ENCODE peak calls at places on chromosomes 12 and 14, in six cellular contexts. One of them, this sample, is unnamed.
A peak's percentile ranks its signal among the peaks of the same experiment; 100 is the strongest.

GRCh38 chr14:102188187-102188586 is 48.5 kb downstream of the WDR20 start:
- DNase-seq in Caki2: no peak
- DNase-seq in SK-N-SH: no peak
- DNase-seq in AG09319: no peak
- DNase-seq in tibial nerve: no peak
- DNase-seq in activated naive CD8-positive, alpha-beta T cell treated with anti-CD3 and anti-CD28 coated beads, Interleukin-2, amount 50 U/mL, for 24 hours: no peak
- DNase-seq in this sample: no peak

GRCh38 chr14:93780811-93781210 is 7.5 kb downstream of the PRIMA1 start:
- DNase-seq in SK-N-SH: no peak
- DNase-seq in Caki2: no peak
- DNase-seq in AG09319: no peak
- DNase-seq in activated naive CD8-positive, alpha-beta T cell treated with anti-CD3 and anti-CD28 coated beads, Interleukin-2, amount 50 U/mL, for 24 hours: no peak
- DNase-seq in tibial nerve: no peak
- DNase-seq in this sample: no peak

GRCh38 chr14:104879983-104880565 is 15.0 kb downstream of the CEP170B start:
- DNase-seq in AG09319: no peak
- DNase-seq in SK-N-SH: no peak
- DNase-seq in tibial nerve: no peak
- DNase-seq in activated naive CD8-positive, alpha-beta T cell treated with anti-CD3 and anti-CD28 coated beads, Interleukin-2, amount 50 U/mL, for 24 hours: no peak
- DNase-seq in Caki2: no peak
- DNase-seq in this sample: no peak

GRCh38 chr14:102966681-102967505 is 44.4 kb downstream of the AMN start:
- DNase-seq in activated naive CD8-positive, alpha-beta T cell treated with anti-CD3 and anti-CD28 coated beads, Interleukin-2, amount 50 U/mL, for 24 hours: no peak
- DNase-seq in AG09319: no peak
- DNase-seq in tibial nerve: peak; percentile 8
- DNase-seq in SK-N-SH: no peak
- DNase-seq in Caki2: no peak
- DNase-seq in this sample: no peak

GRCh38 chr14:95174184-95174804 is 17.0 kb upstream of the DICER1 start:
- DNase-seq in SK-N-SH: no peak
- DNase-seq in activated naive CD8-positive, alpha-beta T cell treated with anti-CD3 and anti-CD28 coated beads, Interleukin-2, amount 50 U/mL, for 24 hours: no peak
- DNase-seq in Caki2: no peak
- DNase-seq in AG09319: no peak
- DNase-seq in tibial nerve: no peak
- DNase-seq in this sample: no peak

GRCh38 chr14:68548194-68549056 is 244.4 kb downstream of the ZFP36L1 start:
- DNase-seq in Caki2: peak; percentile 82
- DNase-seq in tibial nerve: peak; percentile 83
- DNase-seq in activated naive CD8-positive, alpha-beta T cell treated with anti-CD3 and anti-CD28 coated beads, Interleukin-2, amount 50 U/mL, for 24 hours: no peak
- DNase-seq in AG09319: peak; percentile 97
- DNase-seq in SK-N-SH: peak; percentile 46
- DNase-seq in this sample: peak; percentile 85

GRCh38 chr12:47748899-47749298 is 9.8 kb downstream of the RAPGEF3 start:
- DNase-seq in Caki2: no peak
- DNase-seq in activated naive CD8-positive, alpha-beta T cell treated with anti-CD3 and anti-CD28 coated beads, Interleukin-2, amount 50 U/mL, for 24 hours: no peak
- DNase-seq in AG09319: no peak
- DNase-seq in SK-N-SH: no peak
- DNase-seq in tibial nerve: no peak
- DNase-seq in this sample: no peak

GRCh38 chr14:97806871-97807270 is 1009.7 kb downstream of the VRK1 start:
- DNase-seq in Caki2: no peak
- DNase-seq in activated naive CD8-positive, alpha-beta T cell treated with anti-CD3 and anti-CD28 coated beads, Interleukin-2, amount 50 U/mL, for 24 hours: no peak
- DNase-seq in AG09319: no peak
- DNase-seq in tibial nerve: no peak
- DNase-seq in SK-N-SH: no peak
- DNase-seq in this sample: no peak

GRCh38 chr14:56131865-56132830 is 13.9 kb downstream of the PELI2 start:
- DNase-seq in Caki2: no peak
- DNase-seq in tibial nerve: no peak
- DNase-seq in activated naive CD8-positive, alpha-beta T cell treated with anti-CD3 and anti-CD28 coated beads, Interleukin-2, amount 50 U/mL, for 24 hours: no peak
- DNase-seq in AG09319: no peak
- DNase-seq in SK-N-SH: no peak
- DNase-seq in this sample: no peak

GRCh38 chr14:58637040-58637390 is 747 bp upstream of the DACT1 start:
- DNase-seq in activated naive CD8-positive, alpha-beta T cell treated with anti-CD3 and anti-CD28 coated beads, Interleukin-2, amount 50 U/mL, for 24 hours: peak; percentile 25
- DNase-seq in AG09319: peak; percentile 71
- DNase-seq in tibial nerve: peak; percentile 35
- DNase-seq in Caki2: no peak
- DNase-seq in SK-N-SH: no peak
- DNase-seq in this sample: peak; percentile 29

GRCh38 chr14:77722301-77722700 is 14.4 kb downstream of the SLIRP start:
- DNase-seq in SK-N-SH: no peak
- DNase-seq in Caki2: no peak
- DNase-seq in activated naive CD8-positive, alpha-beta T cell treated with anti-CD3 and anti-CD28 coated beads, Interleukin-2, amount 50 U/mL, for 24 hours: no peak
- DNase-seq in tibial nerve: no peak
- DNase-seq in AG09319: no peak
- DNase-seq in this sample: no peak

GRCh38 chr12:42118136-42118879 is 26.4 kb downstream of the GXYLT1 start:
- DNase-seq in SK-N-SH: no peak
- DNase-seq in tibial nerve: no peak
- DNase-seq in activated naive CD8-positive, alpha-beta T cell treated with anti-CD3 and anti-CD28 coated beads, Interleukin-2, amount 50 U/mL, for 24 hours: no peak
- DNase-seq in AG09319: no peak
- DNase-seq in Caki2: no peak
- DNase-seq in this sample: no peak

GRCh38 chr14:94088516-94088915 is 7.4 kb downstream of the IFI27L1 start:
- DNase-seq in AG09319: no peak
- DNase-seq in SK-N-SH: no peak
- DNase-seq in tibial nerve: no peak
- DNase-seq in Caki2: no peak
- DNase-seq in activated naive CD8-positive, alpha-beta T cell treated with anti-CD3 and anti-CD28 coated beads, Interleukin-2, amount 50 U/mL, for 24 hours: no peak
- DNase-seq in this sample: no peak

GRCh38 chr12:90922068-90922743 is 32.8 kb downstream of the CCER1 start:
- DNase-seq in activated naive CD8-positive, alpha-beta T cell treated with anti-CD3 and anti-CD28 coated beads, Interleukin-2, amount 50 U/mL, for 24 hours: no peak
- DNase-seq in SK-N-SH: no peak
- DNase-seq in AG09319: peak; percentile 32
- DNase-seq in Caki2: no peak
- DNase-seq in tibial nerve: no peak
- DNase-seq in this sample: no peak

GRCh38 chr14:97575677-97576076 is 778.5 kb downstream of the VRK1 start:
- DNase-seq in Caki2: no peak
- DNase-seq in AG09319: no peak
- DNase-seq in SK-N-SH: no peak
- DNase-seq in tibial nerve: no peak
- DNase-seq in activated naive CD8-positive, alpha-beta T cell treated with anti-CD3 and anti-CD28 coated beads, Interleukin-2, amount 50 U/mL, for 24 hours: no peak
- DNase-seq in this sample: no peak

GRCh38 chr14:43872222-43872621 is 634.9 kb downstream of the FSCB start:
- DNase-seq in SK-N-SH: no peak
- DNase-seq in tibial nerve: no peak
- DNase-seq in activated naive CD8-positive, alpha-beta T cell treated with anti-CD3 and anti-CD28 coated beads, Interleukin-2, amount 50 U/mL, for 24 hours: no peak
- DNase-seq in AG09319: no peak
- DNase-seq in Caki2: no peak
- DNase-seq in this sample: no peak

GRCh38 chr14:87196436-87196835 is 796.5 kb downstream of the GALC start:
- DNase-seq in AG09319: no peak
- DNase-seq in SK-N-SH: no peak
- DNase-seq in tibial nerve: no peak
- DNase-seq in Caki2: no peak
- DNase-seq in activated naive CD8-positive, alpha-beta T cell treated with anti-CD3 and anti-CD28 coated beads, Interleukin-2, amount 50 U/mL, for 24 hours: no peak
- DNase-seq in this sample: no peak

GRCh38 chr12:50132505-50133135 is 20.6 kb downstream of the COX14 start:
- DNase-seq in activated naive CD8-positive, alpha-beta T cell treated with anti-CD3 and anti-CD28 coated beads, Interleukin-2, amount 50 U/mL, for 24 hours: no peak
- DNase-seq in AG09319: peak; percentile 19
- DNase-seq in Caki2: peak; percentile 43
- DNase-seq in tibial nerve: peak; percentile 28
- DNase-seq in SK-N-SH: peak; percentile 38
- DNase-seq in this sample: no peak

GRCh38 chr14:51160871-51161270 is 66.0 kb upstream of the TRIM9 start:
- DNase-seq in activated naive CD8-positive, alpha-beta T cell treated with anti-CD3 and anti-CD28 coated beads, Interleukin-2, amount 50 U/mL, for 24 hours: no peak
- DNase-seq in SK-N-SH: no peak
- DNase-seq in Caki2: no peak
- DNase-seq in tibial nerve: no peak
- DNase-seq in AG09319: no peak
- DNase-seq in this sample: no peak

GRCh38 chr12:108324678-108325358 is 14.3 kb downstream of the CMKLR1 start:
- DNase-seq in AG09319: no peak
- DNase-seq in SK-N-SH: no peak
- DNase-seq in activated naive CD8-positive, alpha-beta T cell treated with anti-CD3 and anti-CD28 coated beads, Interleukin-2, amount 50 U/mL, for 24 hours: no peak
- DNase-seq in tibial nerve: no peak
- DNase-seq in Caki2: no peak
- DNase-seq in this sample: no peak

GRCh38 chr12:123022205-123022604 is 41.7 kb downstream of the ARL6IP4 start:
- DNase-seq in activated naive CD8-positive, alpha-beta T cell treated with anti-CD3 and anti-CD28 coated beads, Interleukin-2, amount 50 U/mL, for 24 hours: no peak
- DNase-seq in SK-N-SH: no peak
- DNase-seq in tibial nerve: no peak
- DNase-seq in AG09319: no peak
- DNase-seq in Caki2: no peak
- DNase-seq in this sample: no peak

GRCh38 chr14:21054123-21054767 is 3.4 kb upstream of the RNASE8 start:
- DNase-seq in Caki2: peak; percentile 19
- DNase-seq in activated naive CD8-positive, alpha-beta T cell treated with anti-CD3 and anti-CD28 coated beads, Interleukin-2, amount 50 U/mL, for 24 hours: no peak
- DNase-seq in tibial nerve: no peak
- DNase-seq in AG09319: no peak
- DNase-seq in SK-N-SH: no peak
- DNase-seq in this sample: no peak

GRCh38 chr14:102655154-102655553 is 62.7 kb downstream of the RCOR1 start:
- DNase-seq in activated naive CD8-positive, alpha-beta T cell treated with anti-CD3 and anti-CD28 coated beads, Interleukin-2, amount 50 U/mL, for 24 hours: no peak
- DNase-seq in Caki2: peak; percentile 13
- DNase-seq in tibial nerve: no peak
- DNase-seq in AG09319: no peak
- DNase-seq in SK-N-SH: no peak
- DNase-seq in this sample: no peak

This sample was measured in adrenal gland.